ENCODE peak calls at places on chromosomes 3 and 15, in seven cellular contexts. One of them, this sample, is unnamed.

GRCh38 chr3:177610677-177611654 is 413.7 kb upstream of the TBL1XR1 start:
- DNase-seq in left ventricle myocardium inferior: no peak
- DNase-seq in RWPE1: no peak
- DNase-seq in aorta: no peak
- DNase-seq in spleen: no peak
- DNase-seq in body of pancreas: peak; percentile 78
- DNase-seq in stomach: peak; percentile 77
- DNase-seq in this sample: no peak

GRCh38 chr3:114446605-114447004 is 152.8 kb downstream of the TIGIT start:
- DNase-seq in left ventricle myocardium inferior: no peak
- DNase-seq in RWPE1: no peak
- DNase-seq in aorta: no peak
- DNase-seq in spleen: no peak
- DNase-seq in body of pancreas: no peak
- DNase-seq in stomach: no peak
- DNase-seq in this sample: no peak

GRCh38 chr3:197468866-197469382 is 86.8 kb downstream of the BDH1 start:
- DNase-seq in left ventricle myocardium inferior: no peak
- DNase-seq in RWPE1: no peak
- DNase-seq in aorta: no peak
- DNase-seq in spleen: peak; percentile 18
- DNase-seq in body of pancreas: peak; percentile 61
- DNase-seq in stomach: peak; percentile 33
- DNase-seq in this sample: no peak

GRCh38 chr3:195810455-195810845 is 1.3 kb downstream of the MUC4 start:
- DNase-seq in left ventricle myocardium inferior: no peak
- DNase-seq in RWPE1: no peak
- DNase-seq in aorta: peak; percentile 25
- DNase-seq in spleen: peak; percentile 54
- DNase-seq in body of pancreas: peak; percentile 2
- DNase-seq in stomach: no peak
- DNase-seq in this sample: no peak

GRCh38 chr3:146390967-146391366 is 78.4 kb downstream of the PLSCR2 start:
- DNase-seq in left ventricle myocardium inferior: no peak
- DNase-seq in RWPE1: no peak
- DNase-seq in aorta: no peak
- DNase-seq in spleen: no peak
- DNase-seq in body of pancreas: peak; percentile 57
- DNase-seq in stomach: no peak
- DNase-seq in this sample: no peak

GRCh38 chr3:47895241-47895640 is 92.3 kb downstream of the DHX30 start:
- DNase-seq in left ventricle myocardium inferior: no peak
- DNase-seq in RWPE1: no peak
- DNase-seq in aorta: no peak
- DNase-seq in spleen: no peak
- DNase-seq in body of pancreas: no peak
- DNase-seq in stomach: no peak
- DNase-seq in this sample: no peak

GRCh38 chr3:51802091-51802720 is 23.2 kb upstream of the IQCF6 start:
- DNase-seq in left ventricle myocardium inferior: no peak
- DNase-seq in RWPE1: no peak
- DNase-seq in aorta: no peak
- DNase-seq in spleen: no peak
- DNase-seq in body of pancreas: no peak
- DNase-seq in stomach: no peak
- DNase-seq in this sample: no peak

GRCh38 chr3:71721721-71722157 is 3.5 kb downstream of the EIF4E3 start:
- DNase-seq in left ventricle myocardium inferior: no peak
- DNase-seq in RWPE1: no peak
- DNase-seq in aorta: no peak
- DNase-seq in spleen: no peak
- DNase-seq in body of pancreas: no peak
- DNase-seq in stomach: no peak
- DNase-seq in this sample: no peak

GRCh38 chr3:123449092-123449985 is 449 bp upstream of the ADCY5 start:
- DNase-seq in left ventricle myocardium inferior: peak; percentile 61
- DNase-seq in RWPE1: no peak
- DNase-seq in aorta: peak; percentile 58
- DNase-seq in spleen: peak; percentile 74
- DNase-seq in body of pancreas: peak; percentile 31
- DNase-seq in stomach: no peak
- DNase-seq in this sample: no peak

GRCh38 chr15:99435761-99436346 is 129.9 kb upstream of the MEF2A start:
- DNase-seq in left ventricle myocardium inferior: no peak
- DNase-seq in RWPE1: no peak
- DNase-seq in aorta: peak; percentile 27
- DNase-seq in spleen: no peak
- DNase-seq in body of pancreas: no peak
- DNase-seq in stomach: peak; percentile 19
- DNase-seq in this sample: peak; percentile 24

GRCh38 chr15:99433757-99434211 is 132.0 kb upstream of the MEF2A start:
- DNase-seq in left ventricle myocardium inferior: no peak
- DNase-seq in RWPE1: no peak
- DNase-seq in aorta: peak; percentile 32
- DNase-seq in spleen: peak; percentile 69
- DNase-seq in body of pancreas: no peak
- DNase-seq in stomach: peak; percentile 22
- DNase-seq in this sample: no peak

GRCh38 chr15:99435138-99435695 is 130.6 kb upstream of the MEF2A start:
- DNase-seq in left ventricle myocardium inferior: no peak
- DNase-seq in RWPE1: peak; percentile 49
- DNase-seq in aorta: peak; percentile 42
- DNase-seq in spleen: peak; percentile 83
- DNase-seq in body of pancreas: peak; percentile 67
- DNase-seq in stomach: peak; percentile 79
- DNase-seq in this sample: peak; percentile 29

GRCh38 chr15:99433026-99433756 is 132.6 kb upstream of the MEF2A start:
- DNase-seq in left ventricle myocardium inferior: peak; percentile 44
- DNase-seq in RWPE1: peak; percentile 51
- DNase-seq in aorta: peak; percentile 46
- DNase-seq in spleen: peak; percentile 82
- DNase-seq in body of pancreas: no peak
- DNase-seq in stomach: no peak
- DNase-seq in this sample: no peak

DNA sequence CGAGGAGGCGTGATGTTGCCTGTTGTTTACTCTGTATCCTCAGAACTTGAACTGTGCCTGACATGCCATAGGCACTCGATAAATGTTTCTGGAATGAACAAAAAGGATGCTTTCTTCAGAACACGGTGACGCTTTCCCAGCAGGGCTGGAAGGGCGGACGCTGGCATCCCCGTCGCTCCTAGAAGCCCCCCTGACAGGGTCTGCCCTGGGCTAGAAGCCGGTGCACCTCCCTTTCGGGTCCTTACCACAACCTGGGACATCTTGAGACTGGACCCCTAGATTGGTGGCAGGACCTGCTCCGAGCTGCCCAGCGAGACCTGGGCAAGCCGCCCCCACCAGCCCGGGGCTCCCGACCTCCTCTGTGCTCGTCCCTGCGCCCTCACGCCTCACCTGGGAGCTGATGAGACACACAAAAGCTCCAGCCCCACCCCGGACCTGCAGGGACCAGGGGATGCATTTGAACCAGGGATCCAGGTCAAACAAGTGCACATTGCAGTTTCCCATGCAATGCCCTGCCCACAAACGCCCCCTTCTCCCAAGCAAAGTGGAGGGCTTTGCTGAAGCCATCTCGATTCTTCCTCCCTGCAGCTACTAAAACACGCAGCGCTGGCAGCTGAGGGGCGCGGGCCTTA is 131.2 kb upstream of the MEF2A start:
- DNase-seq in left ventricle myocardium inferior: no peak
- DNase-seq in RWPE1: no peak
- DNase-seq in aorta: peak; percentile 40
- DNase-seq in spleen: peak; percentile 71
- DNase-seq in body of pancreas: no peak
- DNase-seq in stomach: peak; percentile 22
- DNase-seq in this sample: no peak
- H3K27ac ChIP-seq in left ventricle myocardium inferior: peak overlapping the region; percentile 79
- H3K27ac ChIP-seq in RWPE1: peak overlapping the region; percentile 97
- H3K27ac ChIP-seq in aorta: no peak overlapping the region
- H3K27ac ChIP-seq in spleen: no peak overlapping the region
- H3K27ac ChIP-seq in body of pancreas: no peak overlapping the region
- H3K27ac ChIP-seq in stomach: peak overlapping the region; percentile 72
- H3K27ac ChIP-seq in this sample: no peak overlapping the region

DNA sequence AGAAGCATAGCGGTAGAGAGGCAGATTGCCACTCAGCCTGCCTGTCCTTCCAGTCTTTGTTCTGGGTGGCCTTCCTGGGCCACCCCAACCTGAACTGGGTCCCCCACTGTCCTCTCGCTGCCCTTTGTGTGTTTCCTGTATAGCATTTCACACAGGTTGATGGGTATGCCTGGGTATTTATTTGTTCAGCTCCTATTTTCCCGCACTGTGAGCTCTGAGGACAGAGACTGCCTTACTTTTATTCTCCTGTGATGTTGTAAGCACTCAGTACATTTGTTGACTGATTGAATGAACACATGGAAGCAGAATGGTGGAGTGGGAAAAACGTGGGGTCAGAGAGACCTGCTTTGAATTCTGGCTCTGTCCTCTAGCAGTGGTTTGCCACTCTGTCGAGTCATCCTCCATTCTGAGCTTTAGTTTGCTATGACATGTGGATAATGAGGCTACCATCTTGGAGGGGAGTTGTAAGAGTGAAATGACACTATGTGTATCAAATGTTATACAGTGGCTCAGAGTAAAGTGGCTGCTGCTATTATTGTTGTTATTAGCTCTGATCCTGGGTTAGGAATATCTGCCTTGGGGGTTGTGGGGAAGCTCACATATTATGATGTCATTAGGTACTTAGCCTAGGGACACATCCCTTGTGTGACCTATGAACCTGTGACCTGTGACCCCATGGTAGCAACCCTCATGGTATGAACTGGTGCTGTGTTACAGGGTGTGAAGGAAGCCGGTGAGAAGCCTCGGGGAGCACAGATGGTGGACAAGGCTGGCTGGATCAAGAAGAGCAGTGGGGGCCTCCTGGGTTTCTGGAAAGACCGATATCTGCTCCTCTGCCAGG is 6.4 kb downstream of the PLEKHO2 start:
- DNase-seq in left ventricle myocardium inferior: no peak
- DNase-seq in RWPE1: no peak
- DNase-seq in aorta: peak; percentile 30
- DNase-seq in spleen: no peak
- DNase-seq in body of pancreas: no peak
- DNase-seq in stomach: no peak
- DNase-seq in this sample: no peak
- H3K27ac ChIP-seq in left ventricle myocardium inferior: peak overlapping the region; percentile 6
- H3K27ac ChIP-seq in RWPE1: peak overlapping the region; percentile 92
- H3K27ac ChIP-seq in aorta: no peak overlapping the region
- H3K27ac ChIP-seq in spleen: peak overlapping the region; percentile 9
- H3K27ac ChIP-seq in body of pancreas: no peak overlapping the region
- H3K27ac ChIP-seq in stomach: peak overlapping the region; percentile 93
- H3K27ac ChIP-seq in this sample: no peak overlapping the region

GRCh38 chr15:74793135-74794028 is 11.5 kb downstream of the CSK start:
- DNase-seq in left ventricle myocardium inferior: no peak
- DNase-seq in RWPE1: no peak
- DNase-seq in aorta: no peak
- DNase-seq in spleen: peak; percentile 90
- DNase-seq in body of pancreas: no peak
- DNase-seq in stomach: no peak
- DNase-seq in this sample: no peak
- H3K27ac ChIP-seq in left ventricle myocardium inferior: peak overlapping the region; percentile 17
- H3K27ac ChIP-seq in RWPE1: peak overlapping the region; percentile 11
- H3K27ac ChIP-seq in aorta: no peak overlapping the region
- H3K27ac ChIP-seq in spleen: peak overlapping the region; percentile 35
- H3K27ac ChIP-seq in body of pancreas: no peak overlapping the region
- H3K27ac ChIP-seq in stomach: no peak overlapping the region
- H3K27ac ChIP-seq in this sample: no peak overlapping the region

GRCh38 chr15:83694030-83694429 is 40.1 kb downstream of the ADAMTSL3 start:
- DNase-seq in left ventricle myocardium inferior: no peak
- DNase-seq in RWPE1: no peak
- DNase-seq in aorta: peak; percentile 54
- DNase-seq in spleen: no peak
- DNase-seq in body of pancreas: no peak
- DNase-seq in stomach: no peak
- DNase-seq in this sample: peak; percentile 65
- H3K27ac ChIP-seq in left ventricle myocardium inferior: peak overlapping the region; percentile 10
- H3K27ac ChIP-seq in RWPE1: no peak overlapping the region
- H3K27ac ChIP-seq in aorta: peak overlapping the region; percentile 94
- H3K27ac ChIP-seq in spleen: no peak overlapping the region
- H3K27ac ChIP-seq in body of pancreas: no peak overlapping the region
- H3K27ac ChIP-seq in stomach: peak overlapping the region; percentile 9
- H3K27ac ChIP-seq in this sample: peak overlapping the region; percentile 29

DNA sequence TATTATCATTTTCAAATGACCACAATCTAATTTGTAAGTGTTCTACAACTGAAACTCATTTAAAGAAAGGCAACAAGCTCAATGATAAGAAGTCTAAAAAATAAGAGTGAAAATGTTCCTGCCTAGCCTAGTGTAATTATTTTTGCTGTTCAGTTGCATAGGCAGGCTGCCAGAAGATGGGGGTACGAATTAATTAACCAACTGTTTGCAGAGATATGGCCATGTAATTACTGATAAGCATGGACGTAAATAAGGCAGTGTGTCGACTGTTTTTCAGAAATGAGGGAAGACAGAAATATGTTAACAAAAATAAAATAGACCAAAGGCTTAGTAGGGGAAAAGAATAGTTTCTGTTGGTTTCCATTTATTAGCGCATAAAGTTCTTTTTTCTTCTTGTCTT is 24.7 kb upstream of the SCAANT1 start:
- DNase-seq in left ventricle myocardium inferior: no peak
- DNase-seq in RWPE1: no peak
- DNase-seq in aorta: no peak
- DNase-seq in spleen: no peak
- DNase-seq in body of pancreas: no peak
- DNase-seq in stomach: no peak
- DNase-seq in this sample: no peak
- H3K27ac ChIP-seq in left ventricle myocardium inferior: no peak overlapping the region
- H3K27ac ChIP-seq in RWPE1: no peak overlapping the region
- H3K27ac ChIP-seq in aorta: no peak overlapping the region
- H3K27ac ChIP-seq in spleen: no peak overlapping the region
- H3K27ac ChIP-seq in body of pancreas: peak overlapping the region; percentile 54
- H3K27ac ChIP-seq in stomach: peak overlapping the region; percentile 74
- H3K27ac ChIP-seq in this sample: no peak overlapping the region

DNA sequence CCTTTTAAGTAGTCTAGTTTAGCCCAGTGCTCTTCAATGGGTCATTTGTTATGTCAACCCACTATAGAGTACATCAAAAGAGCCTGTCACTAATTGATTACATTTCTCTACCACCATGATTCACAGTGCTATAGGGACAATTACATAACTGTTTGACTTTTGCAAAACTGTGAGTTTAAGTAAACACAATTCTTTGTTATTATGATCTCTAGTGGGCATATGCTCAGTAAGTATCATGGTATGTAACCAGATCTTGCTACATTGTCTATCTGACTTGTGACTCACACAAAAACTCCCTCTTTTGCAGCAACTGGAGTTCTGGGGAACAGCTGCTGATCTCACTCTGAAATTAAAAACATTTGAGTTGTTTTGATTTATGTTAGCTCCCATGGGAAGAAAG is 470.6 kb downstream of the ROBO1 start:
- DNase-seq in left ventricle myocardium inferior: no peak
- DNase-seq in RWPE1: peak; percentile 14
- DNase-seq in aorta: no peak
- DNase-seq in spleen: no peak
- DNase-seq in body of pancreas: no peak
- DNase-seq in stomach: no peak
- DNase-seq in this sample: peak; percentile 43
- H3K27ac ChIP-seq in left ventricle myocardium inferior: no peak overlapping the region
- H3K27ac ChIP-seq in RWPE1: no peak overlapping the region
- H3K27ac ChIP-seq in aorta: no peak overlapping the region
- H3K27ac ChIP-seq in spleen: no peak overlapping the region
- H3K27ac ChIP-seq in body of pancreas: no peak overlapping the region
- H3K27ac ChIP-seq in stomach: peak overlapping the region; percentile 20
- H3K27ac ChIP-seq in this sample: peak overlapping the region; percentile 58

GRCh38 chr3:122405015-122405414 is 10.8 kb downstream of the WDR5B start:
- DNase-seq in left ventricle myocardium inferior: no peak
- DNase-seq in RWPE1: no peak
- DNase-seq in aorta: no peak
- DNase-seq in spleen: no peak
- DNase-seq in body of pancreas: no peak
- DNase-seq in stomach: no peak
- DNase-seq in this sample: no peak
- H3K27ac ChIP-seq in left ventricle myocardium inferior: no peak overlapping the region
- H3K27ac ChIP-seq in RWPE1: no peak overlapping the region
- H3K27ac ChIP-seq in aorta: no peak overlapping the region
- H3K27ac ChIP-seq in spleen: no peak overlapping the region
- H3K27ac ChIP-seq in body of pancreas: peak overlapping the region; percentile 0
- H3K27ac ChIP-seq in stomach: no peak overlapping the region
- H3K27ac ChIP-seq in this sample: no peak overlapping the region